ENCODE peak calls at places on chromosomes 6 and 20, in six cellular contexts. One of them, this sample, is unnamed.

GRCh38 chr20:3328501-3328900 is 79.0 kb downstream of the DNAAF9 start:
- DNase-seq in SK-N-SH: no peak
- DNase-seq in K562: no peak
- DNase-seq in H1: no peak
- DNase-seq in HepG2: no peak
- DNase-seq in GM12878: no peak
- DNase-seq in this sample: no peak

GRCh38 chr20:6819599-6819998 is 52.1 kb downstream of the BMP2 start:
- DNase-seq in SK-N-SH: no peak
- DNase-seq in K562: no peak
- DNase-seq in H1: no peak
- DNase-seq in HepG2: peak; percentile 15
- DNase-seq in GM12878: no peak
- DNase-seq in this sample: no peak

GRCh38 chr20:58896820-58897219 is 44.3 kb downstream of the GNAS start:
- DNase-seq in SK-N-SH: no peak
- DNase-seq in K562: no peak
- DNase-seq in H1: no peak
- DNase-seq in HepG2: no peak
- DNase-seq in GM12878: no peak
- DNase-seq in this sample: no peak

GRCh38 chr20:59042151-59042795 is at the start of gene PRELID3B:
- DNase-seq in SK-N-SH: peak; percentile 69
- DNase-seq in K562: peak; percentile 74
- DNase-seq in H1: no peak
- DNase-seq in HepG2: peak; percentile 30
- DNase-seq in GM12878: no peak
- DNase-seq in this sample: peak; percentile 52

GRCh38 chr20:542777-543368 is 717 bp downstream of the CSNK2A1 start:
- DNase-seq in SK-N-SH: no peak
- DNase-seq in K562: no peak
- DNase-seq in H1: no peak
- DNase-seq in HepG2: no peak
- DNase-seq in GM12878: no peak
- DNase-seq in this sample: peak; percentile 23

GRCh38 chr20:805713-806112 is 27.8 kb upstream of the FAM110A start:
- DNase-seq in SK-N-SH: no peak
- DNase-seq in K562: no peak
- DNase-seq in H1: no peak
- DNase-seq in HepG2: no peak
- DNase-seq in GM12878: no peak
- DNase-seq in this sample: peak; percentile 59

GRCh38 chr20:62163485-62163865 is 19.4 kb upstream of the MTG2 start:
- DNase-seq in SK-N-SH: no peak
- DNase-seq in K562: no peak
- DNase-seq in H1: no peak
- DNase-seq in HepG2: no peak
- DNase-seq in GM12878: no peak
- DNase-seq in this sample: no peak

GRCh38 chr20:61975411-61975810 is 90.3 kb downstream of the TAF4 start:
- DNase-seq in SK-N-SH: no peak
- DNase-seq in K562: no peak
- DNase-seq in H1: no peak
- DNase-seq in HepG2: no peak
- DNase-seq in GM12878: no peak
- DNase-seq in this sample: no peak

GRCh38 chr6:106110167-106110826 is 24.2 kb downstream of the PRDM1 start:
- DNase-seq in SK-N-SH: peak; percentile 51
- DNase-seq in K562: no peak
- DNase-seq in H1: peak; percentile 34
- DNase-seq in HepG2: no peak
- DNase-seq in GM12878: no peak
- DNase-seq in this sample: peak; percentile 42

GRCh38 chr6:98764378-98764911 is 69.9 kb upstream of the POU3F2 start:
- DNase-seq in SK-N-SH: no peak
- DNase-seq in K562: no peak
- DNase-seq in H1: no peak
- DNase-seq in HepG2: no peak
- DNase-seq in GM12878: no peak
- DNase-seq in this sample: no peak
- H3K4me2 ChIP-seq in SK-N-SH: peak overlapping the region; percentile 76
- H3K4me2 ChIP-seq in K562: no peak overlapping the region
- H3K4me2 ChIP-seq in H1: no peak overlapping the region
- H3K4me2 ChIP-seq in HepG2: peak overlapping the region; percentile 45
- H3K4me2 ChIP-seq in GM12878: no peak overlapping the region
- H3K4me2 ChIP-seq in this sample: peak overlapping the region; percentile 45

GRCh38 chr20:53829086-53829703 is 235.6 kb upstream of the ZNF217 start:
- DNase-seq in SK-N-SH: no peak
- DNase-seq in K562: peak; percentile 27
- DNase-seq in H1: no peak
- DNase-seq in HepG2: no peak
- DNase-seq in GM12878: no peak
- DNase-seq in this sample: peak; percentile 91

GRCh38 chr20:53827292-53827995 is 233.8 kb upstream of the ZNF217 start:
- DNase-seq in SK-N-SH: no peak
- DNase-seq in K562: no peak
- DNase-seq in H1: no peak
- DNase-seq in HepG2: no peak
- DNase-seq in GM12878: no peak
- DNase-seq in this sample: no peak

GRCh38 chr20:53828673-53829085 is 235.0 kb upstream of the ZNF217 start:
- DNase-seq in SK-N-SH: no peak
- DNase-seq in K562: peak; percentile 37
- DNase-seq in H1: no peak
- DNase-seq in HepG2: no peak
- DNase-seq in GM12878: no peak
- DNase-seq in this sample: peak; percentile 84

GRCh38 chr20:53826597-53827291 is 233.1 kb upstream of the ZNF217 start:
- DNase-seq in SK-N-SH: no peak
- DNase-seq in K562: no peak
- DNase-seq in H1: no peak
- DNase-seq in HepG2: no peak
- DNase-seq in GM12878: no peak
- DNase-seq in this sample: peak; percentile 72

GRCh38 chr20:53827996-53828672 is 234.5 kb upstream of the ZNF217 start:
- DNase-seq in SK-N-SH: no peak
- DNase-seq in K562: no peak
- DNase-seq in H1: no peak
- DNase-seq in HepG2: no peak
- DNase-seq in GM12878: no peak
- DNase-seq in this sample: peak; percentile 84
- TF ChIP-seq EP300 in SK-N-SH: peak; percentile 78
- TF ChIP-seq EP300 in K562: no peak
- TF ChIP-seq EP300 in H1: no peak
- TF ChIP-seq EP300 in HepG2: no peak
- TF ChIP-seq EP300 in GM12878: no peak
- TF ChIP-seq EP300 in this sample: no peak

GRCh38 chr6:116369540-116370327 is 1.0 kb upstream of the DSE start:
- DNase-seq in SK-N-SH: no peak
- DNase-seq in K562: no peak
- DNase-seq in H1: no peak
- DNase-seq in HepG2: no peak
- DNase-seq in GM12878: no peak
- DNase-seq in this sample: no peak
- H3K4me2 ChIP-seq in SK-N-SH: peak overlapping the region; percentile 87
- H3K4me2 ChIP-seq in K562: no peak overlapping the region
- H3K4me2 ChIP-seq in H1: peak overlapping the region; percentile 85
- H3K4me2 ChIP-seq in HepG2: no peak overlapping the region
- H3K4me2 ChIP-seq in GM12878: peak overlapping the region; percentile 53
- H3K4me2 ChIP-seq in this sample: peak overlapping the region; percentile 67

DNA sequence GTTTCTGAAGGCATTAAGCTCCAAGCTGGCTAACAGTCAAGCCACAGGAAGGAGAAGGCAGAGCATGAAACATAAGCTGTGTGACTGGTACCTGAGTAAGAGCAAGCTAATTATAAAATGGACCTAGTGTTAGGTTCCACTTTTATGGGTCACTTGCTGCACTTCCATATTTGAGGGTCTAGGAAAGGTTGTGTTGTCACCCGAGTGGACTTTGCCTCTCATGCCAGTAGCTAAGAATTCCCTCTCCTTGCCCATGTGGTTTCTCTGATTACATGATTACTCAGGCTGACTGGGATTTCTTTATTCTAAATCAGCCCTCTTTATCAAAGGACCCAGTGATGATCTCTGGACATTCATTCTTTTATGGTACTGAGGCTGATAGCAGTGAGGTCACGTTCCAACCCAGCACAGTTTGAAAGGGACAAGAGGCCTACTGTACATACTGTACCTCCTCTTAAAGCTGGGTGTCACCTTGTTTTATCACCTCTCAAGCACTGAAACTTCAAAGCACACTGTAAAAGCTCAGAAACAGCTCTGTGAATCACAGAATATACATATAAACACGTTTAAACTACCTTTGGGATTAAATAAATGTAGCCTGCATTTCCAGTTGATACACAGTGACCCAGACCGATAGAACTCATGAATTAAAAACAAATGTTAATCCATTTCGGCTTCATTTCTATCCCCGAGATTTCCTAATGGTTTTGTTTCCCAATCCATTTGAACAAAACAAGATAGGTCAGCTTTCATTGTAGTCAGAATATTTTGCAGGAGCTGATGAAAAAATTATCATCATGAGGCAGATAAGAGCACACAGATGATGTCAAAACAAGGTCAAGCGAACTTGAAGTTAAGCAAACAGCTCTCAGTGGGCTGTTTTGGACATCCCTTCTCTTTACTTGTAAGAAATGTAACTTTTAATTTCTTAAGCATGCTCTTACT is 96.5 kb downstream of the ALDH8A1 start:
- DNase-seq in SK-N-SH: no peak
- DNase-seq in K562: no peak
- DNase-seq in H1: no peak
- DNase-seq in HepG2: peak; percentile 69
- DNase-seq in GM12878: no peak
- DNase-seq in this sample: no peak
- TF ChIP-seq EP300 in SK-N-SH: no peak
- TF ChIP-seq EP300 in K562: no peak
- TF ChIP-seq EP300 in H1: no peak
- TF ChIP-seq EP300 in HepG2: no peak
- TF ChIP-seq EP300 in GM12878: no peak
- TF ChIP-seq EP300 in this sample: no peak

DNA sequence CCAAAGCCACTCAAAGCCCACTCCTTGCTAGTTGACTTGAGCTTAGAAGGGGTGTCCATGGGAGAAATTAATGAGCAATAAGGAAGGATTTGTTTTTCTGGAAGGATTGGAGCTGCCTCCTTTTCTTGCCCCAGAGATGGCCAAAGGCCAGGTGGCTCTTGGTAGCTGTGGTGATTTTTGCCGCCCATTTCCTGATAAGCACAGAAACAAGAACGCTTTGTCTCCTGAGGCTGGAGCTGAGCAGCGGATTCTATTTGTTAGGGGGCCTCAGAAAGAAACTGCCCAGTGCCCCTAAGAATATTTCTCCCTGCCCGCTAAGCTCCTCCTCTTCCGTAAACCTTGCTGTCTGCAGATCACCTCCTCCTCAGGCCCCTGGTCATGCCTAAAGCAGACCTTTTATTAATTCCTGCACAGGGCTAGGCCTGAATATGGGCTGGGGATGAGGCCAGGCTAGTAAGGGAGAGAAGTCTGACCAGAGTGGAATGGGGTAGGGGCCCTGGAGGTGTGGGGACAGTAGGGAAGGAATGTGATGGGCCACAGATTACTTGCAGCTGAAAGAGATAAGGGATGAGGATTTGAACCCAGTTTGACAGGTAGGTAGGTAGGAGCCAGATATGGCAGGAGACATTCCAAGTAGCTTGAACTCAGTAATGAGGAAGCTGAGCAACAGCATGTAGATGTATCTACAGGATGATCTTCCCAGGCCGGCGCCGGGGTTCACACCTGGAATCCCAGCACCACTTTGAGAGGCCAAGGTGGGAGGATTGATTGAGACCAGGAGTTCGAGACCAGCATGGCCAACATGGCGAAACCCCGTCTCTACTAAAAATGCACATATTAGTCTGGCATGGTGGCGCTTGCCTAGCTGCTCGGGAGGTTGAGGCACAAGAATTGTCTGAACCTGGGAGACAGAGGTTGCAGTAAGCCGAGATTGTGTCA is 71.2 kb upstream of the NAA20 start:
- DNase-seq in SK-N-SH: no peak
- DNase-seq in K562: no peak
- DNase-seq in H1: no peak
- DNase-seq in HepG2: no peak
- DNase-seq in GM12878: no peak
- DNase-seq in this sample: no peak
- H3K4me2 ChIP-seq in SK-N-SH: no peak overlapping the region
- H3K4me2 ChIP-seq in K562: no peak overlapping the region
- H3K4me2 ChIP-seq in H1: no peak overlapping the region
- H3K4me2 ChIP-seq in HepG2: peak overlapping the region; percentile 35
- H3K4me2 ChIP-seq in GM12878: no peak overlapping the region
- H3K4me2 ChIP-seq in this sample: no peak overlapping the region

GRCh38 chr6:132952468-132952867 is 138.1 kb downstream of the RPS12 start:
- DNase-seq in SK-N-SH: no peak
- DNase-seq in K562: no peak
- DNase-seq in H1: no peak
- DNase-seq in HepG2: peak; percentile 45
- DNase-seq in GM12878: no peak
- DNase-seq in this sample: no peak

GRCh38 chr6:132948889-132949288 is 134.5 kb downstream of the RPS12 start:
- DNase-seq in SK-N-SH: no peak
- DNase-seq in K562: no peak
- DNase-seq in H1: no peak
- DNase-seq in HepG2: no peak
- DNase-seq in GM12878: no peak
- DNase-seq in this sample: no peak

GRCh38 chr6:132950556-132950955 is 136.2 kb downstream of the RPS12 start:
- DNase-seq in SK-N-SH: no peak
- DNase-seq in K562: no peak
- DNase-seq in H1: no peak
- DNase-seq in HepG2: no peak
- DNase-seq in GM12878: no peak
- DNase-seq in this sample: no peak

DNA sequence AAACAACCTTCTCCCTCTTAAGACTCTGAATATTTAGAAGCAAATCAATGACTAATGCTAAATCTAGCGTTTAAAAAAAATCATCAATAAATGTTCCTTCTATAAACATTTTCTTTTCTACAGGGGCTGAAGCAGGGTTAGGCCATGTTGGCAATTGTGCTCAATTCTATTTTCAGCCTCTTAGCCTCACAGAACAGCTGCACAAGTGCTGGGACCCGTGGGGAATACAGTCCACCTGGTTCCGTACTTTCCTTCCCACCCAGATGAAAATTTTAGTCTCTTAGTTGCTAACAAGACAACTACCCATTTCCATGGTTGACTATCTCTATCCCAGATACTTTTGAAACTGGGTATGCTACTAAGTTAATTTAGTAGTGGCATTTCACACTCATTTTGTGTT is 138.6 kb downstream of the RPS12 start:
- DNase-seq in SK-N-SH: no peak
- DNase-seq in K562: no peak
- DNase-seq in H1: no peak
- DNase-seq in HepG2: no peak
- DNase-seq in GM12878: no peak
- DNase-seq in this sample: no peak
- TF ChIP-seq EP300 in SK-N-SH: no peak
- TF ChIP-seq EP300 in K562: no peak
- TF ChIP-seq EP300 in H1: no peak
- TF ChIP-seq EP300 in HepG2: no peak
- TF ChIP-seq EP300 in GM12878: no peak
- TF ChIP-seq EP300 in this sample: no peak

GRCh38 chr6:37500294-37500608 is 558 bp upstream of the CCDC167 start:
- DNase-seq in SK-N-SH: no peak
- DNase-seq in K562: no peak
- DNase-seq in H1: no peak
- DNase-seq in HepG2: no peak
- DNase-seq in GM12878: no peak
- DNase-seq in this sample: no peak
- H3K4me2 ChIP-seq in SK-N-SH: peak overlapping the region; percentile 87
- H3K4me2 ChIP-seq in K562: peak overlapping the region; percentile 85
- H3K4me2 ChIP-seq in H1: peak overlapping the region; percentile 65
- H3K4me2 ChIP-seq in HepG2: peak overlapping the region; percentile 94
- H3K4me2 ChIP-seq in GM12878: peak overlapping the region; percentile 90
- H3K4me2 ChIP-seq in this sample: peak overlapping the region; percentile 81

GRCh38 chr20:9236408-9236912 is 167.6 kb downstream of the PLCB4 start:
- DNase-seq in SK-N-SH: peak; percentile 14
- DNase-seq in K562: no peak
- DNase-seq in H1: no peak
- DNase-seq in HepG2: no peak
- DNase-seq in GM12878: no peak
- DNase-seq in this sample: no peak
- TF ChIP-seq EP300 in SK-N-SH: no peak
- TF ChIP-seq EP300 in K562: no peak
- TF ChIP-seq EP300 in H1: no peak
- TF ChIP-seq EP300 in HepG2: no peak
- TF ChIP-seq EP300 in GM12878: no peak
- TF ChIP-seq EP300 in this sample: no peak

This sample was measured in A549.